ENCODE peak calls at places on chromosomes 6 and 20, in five cellular contexts. G, U, Q, O and Y are unnamed samples.

GRCh38 chr20:62728028-62728780 is 19.6 kb downstream of the NTSR1 start:
- DNase-seq in U (no peak), Q (no peak), G (no peak), O (no peak), Y (peak; percentile 45)

GRCh38 chr6:74259931-74260330 is 563.9 kb downstream of the CD109 start:
- DNase-seq in G (no peak), Q (no peak), U (peak; percentile 53), O (no peak), Y (no peak)

GRCh38 chr6:26216886-26217713 is 129.9 kb downstream of the HFE start:
- DNase-seq in G (peak; percentile 85), O (peak; percentile 52), Q (peak; percentile 70), U (peak; percentile 88), Y (peak; percentile 88)

GRCh38 chr20:37804584-37805566 is 98.1 kb upstream of the VSTM2L start:
- DNase-seq in U (peak; percentile 6), G (no peak), Q (no peak), O (no peak), Y (no peak)

GRCh38 chr6:77678048-77678447 is 25.2 kb downstream of the MEI4 start:
- DNase-seq in U (no peak), G (no peak), O (no peak), Q (no peak), Y (no peak)

GRCh38 chr20:15248618-15249395 is 911.4 kb upstream of the FLRT3 start:
- DNase-seq in G (no peak), U (no peak), Q (no peak), O (no peak), Y (no peak)

GRCh38 chr6:82144007-82144851 is 103.3 kb downstream of the IBTK start:
- DNase-seq in G (peak; percentile 69), Q (no peak), U (peak; percentile 94), O (no peak), Y (no peak)

GRCh38 chr6:51271615-51272014 is 452.9 kb downstream of the TFAP2B start:
- DNase-seq in Q (no peak), G (no peak), U (no peak), O (no peak), Y (no peak)

GRCh38 chr6:11427827-11428245 is 109.7 kb upstream of the TMEM170B start:
- DNase-seq in G (no peak), O (no peak), Q (no peak), U (no peak), Y (no peak)

GRCh38 chr6:80547827-80548226 is 441.4 kb downstream of the BCKDHB start:
- DNase-seq in O (no peak), U (peak; percentile 94), Q (no peak), G (no peak), Y (no peak)

GRCh38 chr20:8601542-8601912 is 467.4 kb upstream of the PLCB4 start:
- DNase-seq in U (no peak), Q (no peak), O (no peak), G (no peak), Y (no peak)

GRCh38 chr6:116280161-116280959 is 630 bp upstream of the TSPYL1 start:
- DNase-seq in O (no peak), Q (no peak), U (peak; percentile 39), G (peak; percentile 27), Y (no peak)

GRCh38 chr6:13715444-13715883 is 3.8 kb upstream of the RANBP9 start:
- DNase-seq in U (no peak), Q (no peak), G (no peak), O (no peak), Y (no peak)

GRCh38 chr20:6504826-6505225 is 262.7 kb upstream of the BMP2 start:
- DNase-seq in U (no peak), Q (no peak), O (no peak), G (no peak), Y (no peak)

GRCh38 chr6:163438298-163438939 is 23.9 kb downstream of the QKI start:
- DNase-seq in G (no peak), Q (no peak), U (no peak), O (no peak), Y (no peak)

GRCh38 chr20:45959956-45960630 is 11.9 kb downstream of the ZNF335 start:
- DNase-seq in Q (no peak), U (no peak), G (no peak), O (no peak), Y (peak; percentile 30)